ENCODE peak calls at places on chromosomes 1 and 21, in five cellular contexts. W, R, Y, V and F are unnamed samples.

GRCh38 chr21:45014747-45015468 is 59.5 kb upstream of the ADARB1 start:
- DNase-seq in W (no peak), R (no peak), Y (no peak), V (no peak), F (no peak)

GRCh38 chr1:198465201-198466144 is 75.0 kb downstream of the ATP6V1G3 start:
- DNase-seq in W (peak), R (no peak), Y (no peak), V (peak), F (peak)

GRCh38 chr21:14609274-14609673 is 63.2 kb upstream of the SAMSN1 start:
- DNase-seq in W (no peak), R (no peak), Y (no peak), V (no peak), F (no peak)

GRCh38 chr1:238898856-238899255 is 487.5 kb upstream of the CHRM3 start:
- DNase-seq in W (peak), R (no peak), Y (no peak), V (no peak), F (peak)

GRCh38 chr1:118151312-118151937 is 33.6 kb downstream of the SPAG17 start:
- DNase-seq in W (peak), R (no peak), Y (peak), V (peak), F (peak)

GRCh38 chr1:175885247-175885646 is 141.9 kb upstream of the TNR start:
- DNase-seq in W (peak), R (no peak), Y (no peak), V (peak), F (peak)

GRCh38 chr1:58162952-58163550 is 383.5 kb downstream of the OMA1 start:
- DNase-seq in W (peak), R (no peak), Y (peak), V (peak), F (peak)

GRCh38 chr1:234970371-234970730 is 158.3 kb downstream of the TOMM20 start:
- DNase-seq in W (peak), R (no peak), Y (no peak), V (peak), F (no peak)

GRCh38 chr1:86619313-86619712 is 72.4 kb downstream of the CLCA4 start:
- DNase-seq in W (no peak), R (no peak), Y (no peak), V (no peak), F (no peak)

GRCh38 chr1:151838491-151839412 is 868 bp downstream of the C2CD4D start:
- DNase-seq in W (no peak), R (no peak), Y (no peak), V (no peak), F (no peak)

GRCh38 chr1:206797534-206798383 is 25.5 kb upstream of the IL10 start:
- DNase-seq in W (no peak), R (peak), Y (peak), V (peak), F (no peak)

GRCh38 chr1:153470707-153471106 is 10.3 kb upstream of the S100A7 start:
- DNase-seq in W (no peak), R (no peak), Y (no peak), V (peak), F (no peak)

GRCh38 chr1:20380616-20381035 is 90.0 kb downstream of the VWA5B1 start:
- DNase-seq in W (peak), R (no peak), Y (no peak), V (peak), F (peak)

GRCh38 chr1:220119043-220119512 is 25.1 kb downstream of the IARS2 start:
- DNase-seq in W (no peak), R (no peak), Y (no peak), V (peak), F (no peak)

GRCh38 chr1:20063861-20064292 is 6.1 kb upstream of the PLA2G5 start:
- DNase-seq in W (peak), R (no peak), Y (no peak), V (peak), F (peak)

GRCh38 chr1:104648269-104648691 is 898.6 kb downstream of the AMY1C start:
- DNase-seq in W (no peak), R (no peak), Y (no peak), V (peak), F (peak)

GRCh38 chr1:233544304-233544703 is 69.6 kb upstream of the KCNK1 start:
- DNase-seq in W (no peak), R (no peak), Y (no peak), V (no peak), F (no peak)

GRCh38 chr1:203327684-203328457 is 22.6 kb downstream of the BTG2 start:
- DNase-seq in W (peak), R (peak), Y (no peak), V (peak), F (no peak)

GRCh38 chr1:56063461-56063860 is 515.9 kb downstream of the PLPP3 start:
- DNase-seq in W (no peak), R (no peak), Y (no peak), V (peak), F (no peak)

GRCh38 chr1:161172776-161173376 is 4.4 kb downstream of the B4GALT3 start:
- DNase-seq in W (peak), R (no peak), Y (no peak), V (peak), F (peak)

GRCh38 chr21:45982758-45983731 is 1.5 kb downstream of the COL6A1 start:
- DNase-seq in W (no peak), R (no peak), Y (no peak), V (no peak), F (no peak)

GRCh38 chr1:5481889-5482288 is 510.3 kb downstream of the NPHP4 start:
- DNase-seq in W (no peak), R (peak), Y (peak), V (no peak), F (no peak)

GRCh38 chr1:8687053-8687452 is 130.4 kb downstream of the RERE start:
- DNase-seq in W (no peak), R (no peak), Y (no peak), V (peak), F (no peak)

GRCh38 chr1:211648980-211649934 is 26.2 kb downstream of the NEK2 start:
- DNase-seq in W (no peak), R (no peak), Y (no peak), V (peak), F (no peak)

GRCh38 chr1:155971910-155972809 is 6.2 kb downstream of the ARHGEF2 start:
- DNase-seq in W (no peak), R (no peak), Y (no peak), V (no peak), F (no peak)

GRCh38 chr1:150562384-150563339 is 13.5 kb downstream of the ADAMTSL4 start:
- DNase-seq in W (no peak), R (peak), Y (peak), V (no peak), F (no peak)

GRCh38 chr1:53684741-53685140 is 54.2 kb downstream of the GLIS1 start:
- DNase-seq in W (no peak), R (no peak), Y (no peak), V (no peak), F (no peak)

GRCh38 chr1:53682881-53683280 is 56.1 kb downstream of the GLIS1 start:
- DNase-seq in W (no peak), R (no peak), Y (no peak), V (no peak), F (no peak)

GRCh38 chr1:53682369-53682685 is 56.6 kb downstream of the GLIS1 start:
- DNase-seq in W (no peak), R (no peak), Y (no peak), V (no peak), F (no peak)

GRCh38 chr1:53685272-53686051 is 53.5 kb downstream of the GLIS1 start:
- DNase-seq in W (peak), R (no peak), Y (no peak), V (peak), F (peak)

DNA sequence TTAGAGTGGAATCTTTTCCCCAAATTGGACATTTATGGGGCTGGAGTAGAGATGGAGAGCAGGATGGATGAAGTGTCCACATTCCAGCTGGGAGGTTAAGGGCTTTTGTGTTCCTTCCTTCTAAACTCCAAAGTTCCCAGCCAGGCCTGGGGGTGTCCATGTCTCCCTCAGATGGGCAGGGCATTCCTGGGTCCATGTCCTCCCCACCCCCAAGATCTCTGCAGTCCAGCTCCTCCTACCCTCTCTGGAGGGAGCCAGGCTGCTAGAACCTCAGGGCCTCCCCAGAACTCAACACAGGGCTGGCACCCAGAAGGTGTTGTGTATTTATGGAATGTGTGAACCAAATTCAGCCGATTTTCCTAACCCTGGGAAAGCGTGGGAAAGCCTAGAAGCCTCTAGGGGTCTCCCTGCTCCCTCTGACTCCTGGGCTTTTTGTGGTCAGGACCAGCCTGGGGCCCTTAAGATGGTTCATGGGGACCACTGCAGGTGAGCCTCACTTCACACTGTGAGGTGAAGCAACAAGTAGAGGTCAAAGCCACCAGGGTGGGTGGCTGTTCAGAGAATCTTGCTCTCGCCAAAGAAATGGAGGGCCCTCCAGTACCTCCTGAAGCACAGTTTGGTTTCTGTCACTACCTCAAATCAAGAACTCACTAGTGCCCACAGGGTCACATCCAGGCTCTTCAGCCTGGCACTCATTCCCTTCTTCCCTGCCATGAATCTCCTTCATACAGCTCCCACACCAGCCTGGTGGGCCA is 54.8 kb downstream of the GLIS1 start:
- DNase-seq in W (no peak), R (no peak), Y (no peak), V (no peak), F (no peak)
- TF ChIP-seq CTCF in W (peak), R (no peak), Y (peak), V (peak), F (peak)

GRCh38 chr21:36987845-36988244 is 18.7 kb upstream of the RIPPLY3 start:
- DNase-seq in W (no peak), R (no peak), Y (no peak), V (no peak), F (no peak)
- TF ChIP-seq CTCF in W (no peak), R (no peak), Y (no peak), V (no peak), F (no peak)

DNA sequence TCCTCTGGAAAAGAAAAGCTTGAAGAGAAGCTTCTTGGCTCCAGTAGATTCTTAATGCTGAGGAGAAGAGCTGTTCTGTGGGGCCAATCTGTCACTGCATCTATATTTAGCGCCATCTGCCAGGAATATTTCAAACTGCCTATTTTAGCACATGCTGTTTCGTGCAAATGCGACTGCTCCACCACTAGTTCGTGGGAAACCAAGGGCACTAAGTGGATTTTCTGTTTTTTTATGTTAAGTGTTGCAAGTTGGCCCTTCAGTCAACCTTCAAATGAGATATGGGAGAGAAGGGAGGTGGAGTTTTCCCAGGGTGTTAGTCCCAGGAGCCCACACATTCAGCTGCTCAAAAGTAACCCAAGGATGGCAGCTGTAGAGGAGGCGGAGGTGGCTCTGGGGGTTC is 91.9 kb downstream of the TSEN15 start:
- DNase-seq in W (no peak), R (no peak), Y (no peak), V (peak), F (no peak)
- TF ChIP-seq CTCF in W (no peak), R (no peak), Y (no peak), V (no peak), F (peak)

DNA sequence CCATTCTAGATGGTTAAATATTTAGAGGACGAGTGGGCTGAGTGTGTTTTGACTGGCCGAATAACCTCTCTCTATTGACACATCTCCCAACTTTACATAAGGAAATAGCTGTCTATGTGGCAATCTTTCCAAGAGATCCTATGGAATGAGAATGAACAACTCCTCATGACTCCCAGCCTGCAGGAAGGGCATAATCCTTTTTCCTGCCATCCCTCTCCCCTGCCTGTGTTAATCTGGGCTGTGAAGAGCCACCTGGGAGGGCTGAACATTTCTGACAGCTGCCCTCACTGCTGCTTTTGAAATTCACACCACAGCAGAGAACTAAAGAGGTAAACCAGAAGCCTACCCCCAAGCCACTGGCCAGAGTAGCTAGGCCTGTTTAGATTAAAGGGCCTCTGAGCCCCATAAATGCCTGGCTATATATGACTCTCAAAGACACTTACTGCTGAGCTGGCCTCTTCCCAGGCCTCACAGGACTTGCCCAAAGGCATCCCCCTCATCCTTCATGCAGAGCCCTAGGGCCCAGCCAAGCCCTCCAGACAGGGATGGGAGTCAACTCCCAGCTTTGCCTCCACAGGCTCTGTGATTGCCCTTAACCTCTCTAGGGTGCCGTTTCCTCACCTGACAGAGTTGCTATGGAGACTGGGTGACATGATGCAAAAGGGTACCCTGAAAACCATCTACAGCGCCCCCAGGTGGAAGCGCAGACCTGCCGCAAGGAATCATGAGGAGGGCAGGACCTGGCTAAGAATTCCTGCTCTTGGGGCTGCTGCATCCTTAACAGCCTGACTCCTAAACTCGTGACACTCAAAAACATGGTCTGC is 42.0 kb upstream of the LDLRAP1 start:
- DNase-seq in W (peak), R (peak), Y (peak), V (peak), F (peak)
- TF ChIP-seq CTCF in W (peak), R (peak), Y (peak), V (peak), F (peak)

DNA sequence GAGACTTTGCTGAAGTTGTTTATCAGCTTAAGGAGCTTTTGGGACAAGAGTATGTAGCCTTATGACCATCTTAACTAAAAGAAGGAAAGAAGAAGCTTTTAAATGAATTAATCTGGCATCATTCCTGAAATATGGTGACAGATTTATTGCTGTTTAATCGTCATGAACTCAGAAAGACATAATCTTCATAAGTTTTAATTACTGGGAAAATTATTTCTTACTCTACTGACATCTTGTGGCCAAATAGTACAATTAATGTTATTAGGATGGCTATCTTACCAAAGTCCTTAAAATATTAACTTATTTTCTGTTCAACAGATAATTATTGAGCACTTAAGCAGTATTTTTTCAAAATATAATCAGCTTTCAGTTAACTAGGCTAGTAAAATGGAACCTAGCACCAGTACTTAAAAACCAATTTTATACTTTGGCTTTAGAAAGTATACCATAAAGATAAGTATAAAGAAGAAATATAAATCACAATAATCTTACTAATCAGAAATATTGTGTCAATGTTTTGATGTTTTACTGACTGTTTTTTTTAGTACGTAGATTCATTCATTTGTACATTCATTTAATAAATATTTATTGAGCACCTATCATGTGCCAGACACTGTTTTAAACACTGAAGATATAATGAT is 34.7 kb upstream of the GPR25 start:
- DNase-seq in W (peak), R (no peak), Y (no peak), V (peak), F (peak)
- TF ChIP-seq CTCF in W (peak), R (no peak), Y (peak), V (peak), F (peak)